ENCODE peak calls at places on chromosomes 16 and 17, in ten cellular contexts. H is PC-3, V is brain microvascular endothelial cell, G is foreskin fibroblast, B is cardiac muscle cell, L is lower lobe of right lung, U is OCI-LY7, D is psoas muscle, Z is body of pancreas, A is AG09309. F is an unnamed sample.

GRCh38 chr17:74868251-74868907 is 4.4 kb downstream of the FDXR start:
- DNase-seq in H (no peak), V (no peak), G (no peak), B (no peak), L (no peak), U (no peak), D (peak), Z (no peak), A (no peak), F (no peak)

GRCh38 chr16:48949636-48950035 is 332.0 kb downstream of the CBLN1 start:
- DNase-seq in H (peak), V (no peak), G (no peak), B (no peak), L (no peak), U (no peak), D (no peak), Z (no peak), A (no peak), F (no peak)

GRCh38 chr17:65362826-65363225 is 198.6 kb downstream of the AXIN2 start:
- DNase-seq in H (peak), V (no peak), G (peak), B (no peak), L (no peak), U (no peak), D (no peak), Z (no peak), A (no peak), F (no peak)

GRCh38 chr17:30376621-30377452 is 1.9 kb upstream of the CPD start:
- DNase-seq in H (peak), V (peak), G (peak), B (peak), L (no peak), U (no peak), D (no peak), Z (peak), A (peak), F (no peak)

GRCh38 chr17:5486206-5487124 is at the start of gene MIS12:
- DNase-seq in H (peak), V (peak), G (peak), B (peak), L (peak), U (peak), D (peak), Z (peak), A (peak), F (peak)

GRCh38 chr17:67528751-67529436 is 151.8 kb downstream of the PITPNC1 start:
- DNase-seq in H (peak), V (peak), G (peak), B (peak), L (peak), U (no peak), D (peak), Z (peak), A (peak), F (peak)

GRCh38 chr16:67155305-67156145 is 4.2 kb downstream of the TRADD start:
- DNase-seq in H (peak), V (peak), G (peak), B (peak), L (peak), U (peak), D (peak), Z (peak), A (no peak), F (peak)

GRCh38 chr17:79778504-79779087 is 648 bp downstream of the CBX2 start:
- DNase-seq in H (peak), V (no peak), G (no peak), B (no peak), L (peak), U (peak), D (no peak), Z (no peak), A (no peak), F (no peak)

GRCh38 chr17:79930077-79930785 is 91.0 kb upstream of the CBX4 start:
- DNase-seq in H (no peak), V (no peak), G (no peak), B (peak), L (no peak), U (no peak), D (no peak), Z (no peak), A (no peak), F (no peak)

GRCh38 chr17:72270530-72270929 is 149.7 kb downstream of the SOX9 start:
- DNase-seq in H (peak), V (peak), G (peak), B (peak), L (no peak), U (no peak), D (peak), Z (peak), A (peak), F (peak)

GRCh38 chr17:79519152-79519523 is 91.7 kb downstream of the RBFOX3 start:
- DNase-seq in H (no peak), V (no peak), G (no peak), B (no peak), L (no peak), U (no peak), D (no peak), Z (no peak), A (no peak), F (no peak)

GRCh38 chr16:66254751-66255150 is 111.7 kb upstream of the CDH5 start:
- DNase-seq in H (no peak), V (no peak), G (no peak), B (peak), L (no peak), U (no peak), D (no peak), Z (no peak), A (no peak), F (no peak)

GRCh38 chr17:73600103-73600871 is 44.0 kb downstream of the SDK2 start:
- DNase-seq in H (no peak), V (no peak), G (peak), B (peak), L (no peak), U (no peak), D (no peak), Z (no peak), A (no peak), F (no peak)

GRCh38 chr16:46558018-46558417 is 63.2 kb downstream of the SHCBP1 start:
- DNase-seq in H (no peak), V (no peak), G (no peak), B (no peak), L (no peak), U (no peak), D (no peak), Z (no peak), A (no peak), F (no peak)

GRCh38 chr16:89145406-89146161 is 26.0 kb upstream of the CDH15 start:
- DNase-seq in H (no peak), V (no peak), G (no peak), B (no peak), L (peak), U (no peak), D (no peak), Z (no peak), A (no peak), F (no peak)

GRCh38 chr16:3173892-3174617 is 13.9 kb upstream of the OR1F1 start:
- DNase-seq in H (peak), V (no peak), G (no peak), B (no peak), L (peak), U (peak), D (no peak), Z (no peak), A (no peak), F (no peak)

GRCh38 chr17:41444186-41444585 is 3.4 kb upstream of the KRT38 start:
- DNase-seq in H (no peak), V (no peak), G (no peak), B (no peak), L (no peak), U (no peak), D (no peak), Z (no peak), A (no peak), F (no peak)

GRCh38 chr17:43871947-43872690 is 25.1 kb downstream of the CD300LG start:
- DNase-seq in H (peak), V (no peak), G (no peak), B (no peak), L (peak), U (no peak), D (no peak), Z (peak), A (no peak), F (no peak)

GRCh38 chr16:52914428-52914827 is 138.3 kb downstream of the CHD9NB start:
- DNase-seq in H (no peak), V (no peak), G (no peak), B (no peak), L (no peak), U (no peak), D (no peak), Z (no peak), A (no peak), F (no peak)

GRCh38 chr17:43579570-43580140 is 33.5 kb upstream of the ETV4 start:
- DNase-seq in H (peak), V (peak), G (peak), B (peak), L (no peak), U (no peak), D (no peak), Z (no peak), A (peak), F (no peak)

GRCh38 chr17:13749566-13750235 is 148.0 kb upstream of the HS3ST3A1 start:
- DNase-seq in H (no peak), V (no peak), G (no peak), B (peak), L (no peak), U (no peak), D (no peak), Z (no peak), A (no peak), F (no peak)

GRCh38 chr17:47299239-47299910 is 24.4 kb upstream of the EFCAB13 start:
- DNase-seq in H (no peak), V (no peak), G (no peak), B (no peak), L (no peak), U (no peak), D (no peak), Z (peak), A (no peak), F (no peak)

GRCh38 chr17:12856451-12856850 is 67.2 kb downstream of the ARHGAP44 start:
- DNase-seq in H (no peak), V (no peak), G (no peak), B (peak), L (no peak), U (no peak), D (no peak), Z (no peak), A (no peak), F (no peak)

GRCh38 chr16:11674818-11675560 is 6.7 kb downstream of the SNN start:
- DNase-seq in H (no peak), V (peak), G (no peak), B (peak), L (no peak), U (no peak), D (peak), Z (no peak), A (no peak), F (no peak)

GRCh38 chr17:67532326-67532871 is 155.3 kb downstream of the PITPNC1 start:
- DNase-seq in H (no peak), V (no peak), G (no peak), B (no peak), L (no peak), U (no peak), D (no peak), Z (peak), A (no peak), F (no peak)

GRCh38 chr16:84756830-84757229 is 57.0 kb downstream of the USP10 start:
- DNase-seq in H (no peak), V (no peak), G (no peak), B (no peak), L (no peak), U (no peak), D (no peak), Z (no peak), A (no peak), F (no peak)

GRCh38 chr16:87006789-87007745 is 310.1 kb downstream of the C16orf95 start:
- DNase-seq in H (no peak), V (no peak), G (no peak), B (no peak), L (no peak), U (no peak), D (peak), Z (no peak), A (no peak), F (no peak)

GRCh38 chr16:54287758-54288591 is 1.4 kb upstream of the IRX3 start:
- DNase-seq in H (no peak), V (no peak), G (no peak), B (no peak), L (peak), U (no peak), D (peak), Z (no peak), A (no peak), F (peak)

GRCh38 chr16:80120899-80121521 is 419.8 kb upstream of the DYNLRB2 start:
- DNase-seq in H (no peak), V (no peak), G (no peak), B (no peak), L (no peak), U (no peak), D (no peak), Z (no peak), A (no peak), F (no peak)

GRCh38 chr16:50467559-50467942 is 80.6 kb upstream of the NKD1 start:
- DNase-seq in H (no peak), V (no peak), G (no peak), B (no peak), L (no peak), U (no peak), D (no peak), Z (no peak), A (no peak), F (no peak)
- H3K4me3 ChIP-seq in H (no peak), V (peak), G (no peak), B (no peak), L (peak), U (no peak), D (peak), Z (no peak), A (no peak), F (peak)

GRCh38 chr16:64455275-64455674 is 666.6 kb downstream of the CDH11 start:
- DNase-seq in H (peak), V (no peak), G (no peak), B (peak), L (no peak), U (peak), D (no peak), Z (no peak), A (no peak), F (no peak)
- TF ChIP-seq CTCF in H (peak), V (no peak), G (peak), B (peak), L (no peak), U (peak), D (peak), Z (no peak), A (no peak), F (peak)

DNA sequence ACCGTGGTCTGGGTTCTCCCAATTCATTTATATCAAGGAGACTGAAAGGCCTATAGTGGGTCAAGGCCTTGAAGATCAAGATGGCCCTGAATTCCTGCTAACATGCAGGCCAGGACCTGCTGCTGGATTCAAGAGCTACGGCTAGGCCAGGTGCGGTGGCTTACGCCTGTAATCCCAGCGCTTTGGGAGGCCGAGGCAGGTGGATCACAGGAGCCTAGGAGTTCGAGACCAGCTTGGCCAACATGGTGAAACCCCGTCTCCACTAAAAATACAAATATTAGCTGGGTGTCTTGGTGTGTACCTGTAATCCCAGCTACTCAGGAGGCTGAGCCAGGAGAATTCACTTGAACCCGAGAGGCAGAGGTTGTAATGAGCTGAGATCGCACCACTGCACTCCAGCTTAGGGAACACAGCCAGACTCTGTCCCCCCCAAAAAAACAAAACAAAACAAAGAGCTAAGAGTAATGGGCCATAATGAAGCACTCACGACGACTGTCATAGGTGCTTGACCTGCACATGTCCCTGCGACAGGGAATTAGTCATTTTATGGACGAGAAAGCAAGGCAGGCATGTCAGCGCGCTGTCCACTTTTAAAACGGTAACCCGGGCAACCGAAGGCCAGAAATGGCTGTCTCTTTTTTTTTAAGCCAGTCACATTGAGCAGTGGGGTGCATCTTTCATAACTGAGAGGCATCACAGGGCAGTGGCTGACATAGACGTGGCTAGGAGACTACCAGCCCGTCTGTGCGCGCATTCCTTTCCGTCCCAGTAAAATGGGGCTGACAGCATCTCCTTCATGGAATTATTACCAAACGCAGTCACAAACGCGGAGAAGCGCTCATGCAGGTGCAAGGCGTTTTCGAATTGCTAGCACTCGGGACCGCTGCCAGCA is 1.0 kb upstream of the FBRS start:
- DNase-seq in H (peak), V (no peak), G (no peak), B (no peak), L (no peak), U (no peak), D (no peak), Z (no peak), A (peak), F (no peak)
- H3K4me3 ChIP-seq in H (peak), V (peak), G (peak), B (peak), L (peak), U (peak), D (peak), Z (no peak), A (peak), F (peak)

GRCh38 chr17:76887809-76888208 is 19.6 kb downstream of the MGAT5B start:
- DNase-seq in H (peak), V (no peak), G (no peak), B (peak), L (no peak), U (no peak), D (no peak), Z (no peak), A (no peak), F (no peak)
- TF ChIP-seq CTCF in H (peak), V (peak), G (no peak), B (peak), L (no peak), U (peak), D (no peak), Z (no peak), A (peak), F (no peak)

GRCh38 chr17:82862191-82862590 is 22.4 kb upstream of the ZNF750 start:
- DNase-seq in H (no peak), V (no peak), G (no peak), B (no peak), L (no peak), U (no peak), D (peak), Z (no peak), A (no peak), F (no peak)

GRCh38 chr17:82864721-82865240 is 25.0 kb upstream of the ZNF750 start:
- DNase-seq in H (no peak), V (no peak), G (no peak), B (no peak), L (no peak), U (peak), D (peak), Z (no peak), A (no peak), F (no peak)

GRCh38 chr17:82862758-82863645 is 23.2 kb upstream of the ZNF750 start:
- DNase-seq in H (no peak), V (no peak), G (no peak), B (no peak), L (no peak), U (no peak), D (peak), Z (no peak), A (no peak), F (no peak)

GRCh38 chr17:82863941-82864720 is 24.3 kb upstream of the ZNF750 start:
- DNase-seq in H (peak), V (peak), G (peak), B (peak), L (no peak), U (peak), D (peak), Z (no peak), A (peak), F (no peak)

DNA sequence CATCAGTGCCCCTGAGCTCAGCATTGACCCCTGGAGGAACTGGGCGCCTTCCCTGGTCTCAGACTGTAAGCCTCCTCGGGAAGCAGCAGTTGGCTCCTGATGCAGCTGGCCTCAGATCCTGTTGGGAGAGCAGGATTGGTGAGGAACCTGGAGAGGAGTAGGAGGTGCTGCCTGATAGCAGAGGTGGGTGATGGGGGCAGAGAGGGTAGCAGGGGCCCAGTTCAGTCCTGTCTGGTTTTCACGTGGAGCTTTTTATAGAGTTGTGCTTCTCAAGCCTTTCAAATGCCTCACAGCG is 23.8 kb upstream of the ZNF750 start:
- DNase-seq in H (no peak), V (no peak), G (no peak), B (no peak), L (no peak), U (no peak), D (peak), Z (no peak), A (no peak), F (no peak)
- H3K4me3 ChIP-seq in H (no peak), V (no peak), G (no peak), B (no peak), L (no peak), U (peak), D (no peak), Z (no peak), A (no peak), F (no peak)

GRCh38 chr17:21263351-21263750 is 10.1 kb upstream of the NATD1 start:
- DNase-seq in H (peak), V (no peak), G (peak), B (peak), L (no peak), U (no peak), D (no peak), Z (no peak), A (peak), F (no peak)
- TF ChIP-seq CTCF in H (no peak), V (no peak), G (no peak), B (no peak), L (no peak), U (no peak), D (no peak), Z (no peak), A (no peak), F (no peak)

F was measured in heart right ventricle.